ENCODE peak calls at places on chromosomes 7 and 10, in four cellular contexts. F is K562, V is GM12878, L is HepG2. S is an unnamed sample.
A peak's percentile ranks its signal among the peaks of the same experiment; 100 is the strongest.

GRCh38 chr10:131033166-131034085 is 278.1 kb downstream of the TCERG1L start:
- DNase-seq in F (no peak), V (no peak), L (no peak), S (no peak)

GRCh38 chr10:99994801-99995200 is 14.9 kb downstream of the DNMBP start:
- DNase-seq in F (no peak), V (no peak), L (no peak), S (no peak)

GRCh38 chr7:131232768-131233167 is 94.9 kb upstream of the MKLN1 start:
- DNase-seq in F (no peak), V (no peak), L (no peak), S (no peak)

GRCh38 chr7:99679032-99679399 is 780 bp downstream of the CYP3A5 start:
- DNase-seq in F (peak; percentile 51), V (no peak), L (peak; percentile 83), S (no peak)

GRCh38 chr7:27096756-27097514 is 1.1 kb upstream of the HOXA1 start:
- DNase-seq in F (no peak), V (no peak), L (no peak), S (no peak)

GRCh38 chr7:114414151-114415053 is at the start of gene FOXP2:
- DNase-seq in F (no peak), V (no peak), L (peak; percentile 3), S (no peak)

GRCh38 chr10:31273789-31274188 is 45.2 kb upstream of the ZEB1 start:
- DNase-seq in F (no peak), V (no peak), L (no peak), S (no peak)

GRCh38 chr7:95199779-95200558 is 124.4 kb downstream of the PON1 start:
- DNase-seq in F (peak; percentile 11), V (no peak), L (peak; percentile 49), S (no peak)

GRCh38 chr10:101807158-101807557 is 11.1 kb downstream of the OGA start:
- DNase-seq in F (no peak), V (no peak), L (no peak), S (no peak)

GRCh38 chr10:67087140-67087436 is 161.3 kb downstream of the LRRTM3 start:
- DNase-seq in F (no peak), V (no peak), L (no peak), S (no peak)

GRCh38 chr7:115851291-115851690 is 179.3 kb downstream of the TFEC start:
- DNase-seq in F (no peak), V (no peak), L (peak; percentile 24), S (no peak)

GRCh38 chr10:119416855-119417254 is 125.7 kb downstream of the RGS10 start:
- DNase-seq in F (peak; percentile 68), V (peak; percentile 15), L (peak; percentile 46), S (peak; percentile 82)

GRCh38 chr7:3089493-3089892 is 45.8 kb upstream of the CARD11 start:
- DNase-seq in F (peak; percentile 48), V (no peak), L (peak; percentile 27), S (peak; percentile 46)

GRCh38 chr10:131089150-131089549 is 222.4 kb downstream of the TCERG1L start:
- DNase-seq in F (no peak), V (no peak), L (no peak), S (no peak)

GRCh38 chr10:110873951-110874350 is 2.2 kb downstream of the PDCD4 start:
- DNase-seq in F (no peak), V (no peak), L (no peak), S (no peak)
- H3K4me3 ChIP-seq in F (peak overlapping the region; percentile 64), V (peak overlapping the region; percentile 72), L (peak overlapping the region; percentile 76), S (no peak overlapping the region)

GRCh38 chr10:57844387-57844998 is 423.2 kb downstream of the IPMK start:
- DNase-seq in F (no peak), V (no peak), L (no peak), S (no peak)

GRCh38 chr10:57846307-57847065 is 421.2 kb downstream of the IPMK start:
- DNase-seq in F (no peak), V (no peak), L (no peak), S (no peak)

DNA sequence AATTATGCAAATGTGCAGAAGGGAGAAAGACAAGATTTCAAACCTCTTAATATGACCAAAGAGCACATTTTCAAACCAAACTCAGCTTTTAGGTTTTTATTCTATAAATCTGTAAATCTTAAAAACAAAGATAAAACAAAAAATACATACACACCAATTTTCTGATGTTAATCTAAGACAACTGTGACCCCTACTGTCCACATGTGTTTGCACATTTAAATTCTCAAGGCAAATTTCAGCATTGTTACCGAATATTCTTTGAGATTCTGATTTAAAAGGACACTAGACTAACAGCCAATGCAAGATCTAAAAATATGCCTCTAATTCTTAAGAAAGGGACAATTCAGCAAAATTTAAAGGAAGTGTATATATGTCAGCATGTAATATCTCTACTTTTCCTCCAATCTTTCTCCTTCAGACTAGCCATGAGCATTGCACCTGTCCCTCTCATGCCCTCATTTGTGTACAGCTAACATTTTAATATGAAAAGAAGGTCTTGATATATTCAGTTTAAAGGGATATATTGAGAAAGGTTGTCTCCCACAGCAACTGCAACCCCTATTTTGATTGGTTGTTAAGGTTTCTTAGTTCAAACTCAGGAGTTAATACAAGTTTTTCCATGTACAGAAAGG is 417.9 kb downstream of the IPMK start:
- DNase-seq in F (no peak), V (no peak), L (no peak), S (no peak)
- TF ChIP-seq BRCA1 in F (no peak), V (no peak), L (no peak), S (no peak)

DNA sequence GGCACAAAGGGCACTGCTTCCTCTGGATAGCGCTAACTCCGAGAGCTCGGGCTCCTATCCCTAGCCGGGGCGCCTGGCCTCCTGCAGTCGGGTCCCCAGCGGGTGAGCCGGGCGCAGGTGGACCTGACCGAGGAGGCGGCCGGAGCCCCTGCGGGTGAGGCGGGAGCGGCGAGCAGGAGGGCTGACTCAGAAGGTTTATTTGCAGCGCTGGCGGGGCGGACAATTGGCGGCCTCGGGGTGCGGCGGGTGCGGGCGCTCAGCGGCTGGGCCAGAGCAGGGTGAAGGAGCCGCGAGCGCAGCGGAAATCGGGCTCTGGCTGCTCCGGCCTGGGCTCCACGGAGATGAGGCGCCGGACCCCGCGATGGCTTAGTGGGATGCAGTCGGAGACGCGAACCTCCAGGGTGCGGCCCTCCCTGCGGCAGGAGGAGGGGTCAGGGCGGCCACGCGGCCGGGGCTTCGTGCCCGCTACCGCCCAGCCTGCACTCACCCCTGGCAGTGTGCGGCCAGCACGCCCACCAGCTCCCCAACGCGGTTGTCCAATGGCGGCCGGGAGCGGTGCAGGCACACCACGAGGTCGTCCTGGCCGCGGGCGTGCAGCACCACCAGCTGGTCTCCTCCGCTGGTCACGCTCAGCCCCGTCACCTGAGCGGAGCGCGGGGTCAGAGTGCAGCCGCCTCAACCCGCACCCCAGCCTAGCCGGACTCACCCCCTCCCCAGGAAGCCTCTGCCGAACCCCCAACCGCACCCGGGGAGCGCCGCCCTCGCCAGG is 16.1 kb downstream of the MYO1G start:
- DNase-seq in F (no peak), V (no peak), L (no peak), S (peak; percentile 67)
- H3K4me3 ChIP-seq in F (no peak overlapping the region), V (no peak overlapping the region), L (no peak overlapping the region), S (peak overlapping the region; percentile 47)

GRCh38 chr10:87973635-87974034 is 110.2 kb downstream of the PTEN start:
- DNase-seq in F (no peak), V (no peak), L (no peak), S (peak; percentile 9)
- TF ChIP-seq BRCA1 in F (no peak), V (no peak), L (no peak), S (no peak)

GRCh38 chr10:17756557-17757208 is 4.7 kb downstream of the TMEM236 start:
- DNase-seq in F (no peak), V (peak; percentile 53), L (peak; percentile 18), S (no peak)
- H3K4me3 ChIP-seq in F (no peak overlapping the region), V (peak overlapping the region; percentile 31), L (peak overlapping the region; percentile 37), S (no peak overlapping the region)

GRCh38 chr10:22158426-22158825 is 59.4 kb downstream of the EBLN1 start:
- DNase-seq in F (no peak), V (no peak), L (no peak), S (no peak)
- TF ChIP-seq BRCA1 in F (no peak), V (no peak), L (no peak), S (no peak)

GRCh38 chr10:61835069-61835908 is 66.2 kb upstream of the ARID5B start:
- DNase-seq in F (peak; percentile 56), V (peak; percentile 7), L (peak; percentile 44), S (no peak)
- H3K4me3 ChIP-seq in F (no peak overlapping the region), V (no peak overlapping the region), L (no peak overlapping the region), S (no peak overlapping the region)

S was measured in H1.